ENCODE peak calls at places on chromosomes 6 and 20, in seven cellular contexts. R is tibial nerve; E is CD4-positive, alpha-beta memory T cell; M is CD8-positive, alpha-beta T cell; S is AG04450; V is caudate nucleus; U is MM.1S. Y is an unnamed sample.

GRCh38 chr6:157107915-157108651 is 215.2 kb downstream of the TMEM242 start:
- DNase-seq in M (no peak), R (no peak), E (no peak), S (peak), V (no peak), U (no peak), Y (peak)

GRCh38 chr20:57795347-57795697 is 85.5 kb upstream of the PMEPA1 start:
- DNase-seq in R (no peak), U (no peak), M (no peak), S (no peak), E (no peak), V (no peak), Y (no peak)

GRCh38 chr6:37916675-37917074 is 97.1 kb downstream of the ZFAND3 start:
- DNase-seq in U (no peak), E (no peak), M (no peak), S (no peak), R (no peak), V (no peak), Y (peak)

GRCh38 chr6:104527761-104528415 is 331.8 kb downstream of the HACE1 start:
- DNase-seq in R (no peak), U (peak), V (no peak), S (no peak), M (no peak), E (no peak), Y (no peak)

GRCh38 chr20:3935956-3936340 is 46.8 kb downstream of the PANK2 start:
- DNase-seq in U (no peak), E (no peak), S (no peak), R (no peak), V (no peak), M (no peak), Y (no peak)

GRCh38 chr6:4647414-4648365 is 128.5 kb upstream of the CDYL start:
- DNase-seq in M (no peak), E (peak), V (peak), R (peak), U (peak), S (peak), Y (no peak)

GRCh38 chr6:20744911-20745557 is 210.8 kb downstream of the CDKAL1 start:
- DNase-seq in R (no peak), V (no peak), M (no peak), E (no peak), U (peak), S (no peak), Y (no peak)

GRCh38 chr6:20350215-20350614 is 51.5 kb upstream of the E2F3 start:
- DNase-seq in U (no peak), V (no peak), M (no peak), E (no peak), S (no peak), R (no peak), Y (no peak)

GRCh38 chr6:139161169-139161568 is 26.3 kb downstream of the HECA start:
- DNase-seq in M (peak), E (peak), U (no peak), R (no peak), V (no peak), S (no peak), Y (peak)

GRCh38 chr6:81241717-81242116 is 510.8 kb downstream of the TENT5A start:
- DNase-seq in R (no peak), V (no peak), M (no peak), E (no peak), U (peak), S (peak), Y (no peak)

GRCh38 chr6:160431791-160432404 is 83.7 kb downstream of the SLC22A3 start:
- DNase-seq in E (no peak), S (no peak), U (no peak), M (no peak), R (no peak), V (no peak), Y (no peak)

GRCh38 chr6:157638779-157639178 is 184.3 kb upstream of the SNX9 start:
- DNase-seq in M (no peak), E (no peak), R (no peak), U (no peak), S (no peak), V (no peak), Y (no peak)

GRCh38 chr6:28765978-28766351 is 157.8 kb downstream of the TRIM27 start:
- DNase-seq in U (no peak), E (no peak), R (no peak), V (no peak), M (no peak), S (no peak), Y (no peak)

GRCh38 chr6:29647927-29648642 is 8.8 kb upstream of the MOG start:
- DNase-seq in V (no peak), M (no peak), S (no peak), E (no peak), U (peak), R (no peak), Y (no peak)

GRCh38 chr6:106539931-106540330 is 89.4 kb downstream of the RTN4IP1 start:
- DNase-seq in V (no peak), M (no peak), R (no peak), S (no peak), E (no peak), U (no peak), Y (no peak)

GRCh38 chr20:50957798-50958732 is at the start of gene DPM1:
- DNase-seq in S (peak), R (peak), U (peak), M (peak), E (peak), V (peak), Y (peak)

DNA sequence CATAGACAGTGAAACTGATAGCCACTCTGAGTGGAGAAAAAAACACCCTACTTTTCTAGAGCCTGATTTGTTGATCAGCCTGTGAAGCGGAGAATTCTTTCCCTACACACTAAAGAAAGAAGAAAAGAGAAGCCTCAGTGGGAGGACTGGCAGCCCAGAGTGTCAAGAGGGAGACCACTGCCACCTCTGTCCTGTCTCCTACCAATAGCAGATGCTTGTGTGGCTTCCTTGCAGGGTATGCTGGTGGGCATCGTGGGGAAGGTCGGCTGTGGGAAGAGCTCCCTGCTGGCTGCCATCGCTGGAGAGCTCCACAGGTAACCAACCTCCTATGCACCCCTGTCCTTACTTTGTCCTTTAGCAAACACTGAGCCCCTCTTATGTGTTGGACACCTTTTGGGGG is 10.4 kb downstream of the ABCC10 start:
- DNase-seq in U (no peak), R (no peak), E (no peak), V (no peak), M (no peak), S (no peak), Y (no peak)
- H3K27ac ChIP-seq in U (no peak), R (no peak), E (no peak), V (no peak), M (no peak), S (no peak), Y (no peak)

GRCh38 chr6:399785-400517 is 8.4 kb downstream of the IRF4 start:
- DNase-seq in S (no peak), M (peak), E (peak), U (peak), R (no peak), V (no peak), Y (no peak)

GRCh38 chr6:397604-398003 is 6.1 kb downstream of the IRF4 start:
- DNase-seq in E (no peak), R (no peak), S (no peak), U (peak), V (no peak), M (no peak), Y (no peak)

GRCh38 chr6:398558-399078 is 7.1 kb downstream of the IRF4 start:
- DNase-seq in U (no peak), E (no peak), V (no peak), R (no peak), S (no peak), M (no peak), Y (no peak)

GRCh38 chr6:397056-397455 is 5.5 kb downstream of the IRF4 start:
- DNase-seq in R (no peak), U (no peak), V (no peak), M (no peak), E (no peak), S (no peak), Y (no peak)

GRCh38 chr6:398065-398464 is 6.5 kb downstream of the IRF4 start:
- DNase-seq in M (no peak), S (no peak), U (no peak), R (no peak), E (no peak), V (no peak), Y (no peak)
- H3K27ac ChIP-seq in M (no peak), S (no peak), U (peak), R (no peak), E (no peak), V (no peak), Y (no peak)

GRCh38 chr6:153787341-153787606 is 251.8 kb upstream of the OPRM1 start:
- DNase-seq in E (no peak), R (no peak), M (no peak), V (no peak), S (no peak), U (no peak), Y (no peak)
- H3K27ac ChIP-seq in E (no peak), R (no peak), M (no peak), V (no peak), S (no peak), U (no peak), Y (no peak)

DNA sequence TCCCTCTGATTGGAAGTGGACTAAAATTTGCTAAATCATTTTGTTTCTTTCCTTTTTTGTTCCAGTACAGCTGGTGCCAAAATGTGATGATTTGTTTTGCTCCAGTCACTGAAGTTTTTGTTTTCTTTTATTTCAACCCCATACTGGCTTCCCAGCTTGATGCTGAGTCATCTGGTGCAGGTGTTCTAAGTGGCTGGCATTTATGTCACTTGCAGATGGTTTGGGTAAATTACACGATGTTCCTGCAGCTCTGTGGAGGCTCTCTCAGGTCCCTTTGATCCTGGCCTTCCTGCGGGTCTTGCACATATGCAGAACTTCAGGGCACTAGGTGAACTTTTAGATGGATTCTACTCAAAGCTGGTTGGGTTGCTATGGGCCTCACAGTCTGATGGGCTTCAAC is 577.7 kb downstream of the HAO1 start:
- DNase-seq in R (no peak), V (no peak), S (no peak), U (peak), M (no peak), E (no peak), Y (no peak)
- H3K27ac ChIP-seq in R (no peak), V (no peak), S (no peak), U (peak), M (no peak), E (no peak), Y (no peak)